ENCODE peak calls at places on chromosome 16, in six cellular contexts. One of them, this sample, is unnamed.

GRCh38 chr16:3902731-3903130 is 22.2 kb upstream of the CREBBP start:
- DNase-seq in GM10248: no peak
- DNase-seq in fibroblast of lung: no peak
- DNase-seq in AG04450: no peak
- DNase-seq in CD4-positive, alpha-beta T cell: no peak
- DNase-seq in cardiac fibroblast: no peak
- DNase-seq in this sample: no peak

GRCh38 chr16:30335598-30336474 is 19.3 kb downstream of the CD2BP2 start:
- DNase-seq in GM10248: no peak
- DNase-seq in fibroblast of lung: peak; percentile 29
- DNase-seq in AG04450: no peak
- DNase-seq in cardiac fibroblast: peak; percentile 37
- DNase-seq in CD4-positive, alpha-beta T cell: no peak
- DNase-seq in this sample: no peak

GRCh38 chr16:17367932-17368331 is 102.8 kb downstream of the XYLT1 start:
- DNase-seq in GM10248: no peak
- DNase-seq in fibroblast of lung: peak; percentile 85
- DNase-seq in CD4-positive, alpha-beta T cell: no peak
- DNase-seq in cardiac fibroblast: peak; percentile 75
- DNase-seq in AG04450: no peak
- DNase-seq in this sample: no peak

GRCh38 chr16:4639899-4640509 is 15.4 kb downstream of the MGRN1 start:
- DNase-seq in cardiac fibroblast: no peak
- DNase-seq in AG04450: no peak
- DNase-seq in CD4-positive, alpha-beta T cell: no peak
- DNase-seq in GM10248: no peak
- DNase-seq in fibroblast of lung: no peak
- DNase-seq in this sample: no peak

GRCh38 chr16:4140652-4141051 is 24.4 kb upstream of the ADCY9 start:
- DNase-seq in fibroblast of lung: peak; percentile 74
- DNase-seq in CD4-positive, alpha-beta T cell: no peak
- DNase-seq in AG04450: peak; percentile 21
- DNase-seq in GM10248: no peak
- DNase-seq in cardiac fibroblast: peak; percentile 7
- DNase-seq in this sample: no peak

GRCh38 chr16:16014329-16015224 is 65.2 kb downstream of the ABCC1 start:
- DNase-seq in GM10248: no peak
- DNase-seq in fibroblast of lung: peak; percentile 51
- DNase-seq in AG04450: no peak
- DNase-seq in cardiac fibroblast: peak; percentile 72
- DNase-seq in CD4-positive, alpha-beta T cell: no peak
- DNase-seq in this sample: no peak

GRCh38 chr16:3576211-3576610 is 992 bp downstream of the NLRC3 start:
- DNase-seq in AG04450: no peak
- DNase-seq in GM10248: no peak
- DNase-seq in cardiac fibroblast: no peak
- DNase-seq in fibroblast of lung: no peak
- DNase-seq in CD4-positive, alpha-beta T cell: peak; percentile 19
- DNase-seq in this sample: no peak

GRCh38 chr16:59991171-59991570 is 1257.1 kb upstream of the GOT2 start:
- DNase-seq in AG04450: no peak
- DNase-seq in CD4-positive, alpha-beta T cell: no peak
- DNase-seq in cardiac fibroblast: no peak
- DNase-seq in fibroblast of lung: no peak
- DNase-seq in GM10248: no peak
- DNase-seq in this sample: no peak

GRCh38 chr16:27784351-27785306 is 234.7 kb downstream of the KATNIP start:
- DNase-seq in fibroblast of lung: no peak
- DNase-seq in AG04450: no peak
- DNase-seq in GM10248: no peak
- DNase-seq in cardiac fibroblast: no peak
- DNase-seq in CD4-positive, alpha-beta T cell: no peak
- DNase-seq in this sample: no peak

GRCh38 chr16:78297066-78297666 is 197.7 kb downstream of the WWOX start:
- DNase-seq in AG04450: no peak
- DNase-seq in cardiac fibroblast: no peak
- DNase-seq in fibroblast of lung: peak; percentile 12
- DNase-seq in GM10248: no peak
- DNase-seq in CD4-positive, alpha-beta T cell: no peak
- DNase-seq in this sample: no peak

GRCh38 chr16:21101631-21102420 is 48.8 kb downstream of the DNAH3 start:
- DNase-seq in cardiac fibroblast: peak; percentile 54
- DNase-seq in GM10248: no peak
- DNase-seq in CD4-positive, alpha-beta T cell: peak; percentile 11
- DNase-seq in fibroblast of lung: peak; percentile 27
- DNase-seq in AG04450: no peak
- DNase-seq in this sample: no peak

GRCh38 chr16:67936124-67936875 is at the start of gene PSMB10:
- DNase-seq in cardiac fibroblast: peak; percentile 70
- DNase-seq in fibroblast of lung: peak; percentile 64
- DNase-seq in CD4-positive, alpha-beta T cell: peak; percentile 35
- DNase-seq in GM10248: peak; percentile 48
- DNase-seq in AG04450: no peak
- DNase-seq in this sample: peak; percentile 68

GRCh38 chr16:379183-379960 is 2.4 kb downstream of the PGAP6 start:
- DNase-seq in GM10248: no peak
- DNase-seq in AG04450: no peak
- DNase-seq in CD4-positive, alpha-beta T cell: no peak
- DNase-seq in fibroblast of lung: no peak
- DNase-seq in cardiac fibroblast: no peak
- DNase-seq in this sample: no peak

GRCh38 chr16:60463986-60464385 is 1572.3 kb downstream of the CDH8 start:
- DNase-seq in CD4-positive, alpha-beta T cell: no peak
- DNase-seq in cardiac fibroblast: no peak
- DNase-seq in fibroblast of lung: no peak
- DNase-seq in GM10248: no peak
- DNase-seq in AG04450: no peak
- DNase-seq in this sample: no peak

GRCh38 chr16:70809392-70810060 is 8.6 kb upstream of the VAC14 start:
- DNase-seq in cardiac fibroblast: no peak
- DNase-seq in AG04450: no peak
- DNase-seq in CD4-positive, alpha-beta T cell: no peak
- DNase-seq in GM10248: no peak
- DNase-seq in fibroblast of lung: no peak
- DNase-seq in this sample: no peak

GRCh38 chr16:75262104-75262799 is 10.8 kb upstream of the BCAR1 start:
- DNase-seq in CD4-positive, alpha-beta T cell: no peak
- DNase-seq in AG04450: no peak
- DNase-seq in GM10248: no peak
- DNase-seq in fibroblast of lung: no peak
- DNase-seq in cardiac fibroblast: no peak
- DNase-seq in this sample: no peak

GRCh38 chr16:60945225-60945624 is 1091.0 kb downstream of the CDH8 start:
- DNase-seq in AG04450: no peak
- DNase-seq in cardiac fibroblast: no peak
- DNase-seq in CD4-positive, alpha-beta T cell: no peak
- DNase-seq in GM10248: no peak
- DNase-seq in fibroblast of lung: peak; percentile 7
- DNase-seq in this sample: no peak

GRCh38 chr16:674214-674881 is 1.1 kb upstream of the RHBDL1 start:
- DNase-seq in AG04450: no peak
- DNase-seq in cardiac fibroblast: no peak
- DNase-seq in fibroblast of lung: no peak
- DNase-seq in CD4-positive, alpha-beta T cell: no peak
- DNase-seq in GM10248: no peak
- DNase-seq in this sample: no peak

GRCh38 chr16:16004314-16004749 is 54.9 kb downstream of the ABCC1 start:
- DNase-seq in fibroblast of lung: peak; percentile 91
- DNase-seq in GM10248: no peak
- DNase-seq in AG04450: peak; percentile 81
- DNase-seq in CD4-positive, alpha-beta T cell: no peak
- DNase-seq in cardiac fibroblast: peak; percentile 76
- DNase-seq in this sample: no peak

GRCh38 chr16:68936729-68937631 is 93.6 kb downstream of the TANGO6 start:
- DNase-seq in fibroblast of lung: peak; percentile 54
- DNase-seq in GM10248: no peak
- DNase-seq in AG04450: no peak
- DNase-seq in cardiac fibroblast: no peak
- DNase-seq in CD4-positive, alpha-beta T cell: no peak
- DNase-seq in this sample: no peak

GRCh38 chr16:554640-555413 is 5.4 kb upstream of the PRR35 start:
- DNase-seq in cardiac fibroblast: peak; percentile 69
- DNase-seq in AG04450: no peak
- DNase-seq in CD4-positive, alpha-beta T cell: no peak
- DNase-seq in fibroblast of lung: peak; percentile 74
- DNase-seq in GM10248: no peak
- DNase-seq in this sample: no peak

GRCh38 chr16:30139895-30140481 is 17.0 kb upstream of the MAPK3 start:
- DNase-seq in GM10248: no peak
- DNase-seq in CD4-positive, alpha-beta T cell: no peak
- DNase-seq in fibroblast of lung: no peak
- DNase-seq in cardiac fibroblast: no peak
- DNase-seq in AG04450: no peak
- DNase-seq in this sample: no peak

GRCh38 chr16:19704321-19705130 is 13.5 kb downstream of the KNOP1 start:
- DNase-seq in fibroblast of lung: peak; percentile 79
- DNase-seq in AG04450: peak; percentile 52
- DNase-seq in GM10248: no peak
- DNase-seq in CD4-positive, alpha-beta T cell: no peak
- DNase-seq in cardiac fibroblast: peak; percentile 84
- DNase-seq in this sample: no peak

GRCh38 chr16:57675752-57676623 is 7.9 kb downstream of the ADGRG3 start:
- DNase-seq in cardiac fibroblast: peak; percentile 19
- DNase-seq in fibroblast of lung: no peak
- DNase-seq in AG04450: no peak
- DNase-seq in GM10248: no peak
- DNase-seq in CD4-positive, alpha-beta T cell: no peak
- DNase-seq in this sample: no peak

GRCh38 chr16:30567991-30568638 is 3.4 kb downstream of the ZNF688 start:
- DNase-seq in CD4-positive, alpha-beta T cell: peak; percentile 54
- DNase-seq in GM10248: peak; percentile 62
- DNase-seq in cardiac fibroblast: peak; percentile 95
- DNase-seq in fibroblast of lung: peak; percentile 59
- DNase-seq in AG04450: peak; percentile 33
- DNase-seq in this sample: no peak

GRCh38 chr16:4266372-4266771 is 6.5 kb downstream of the TFAP4 start:
- DNase-seq in fibroblast of lung: no peak
- DNase-seq in AG04450: no peak
- DNase-seq in cardiac fibroblast: peak; percentile 33
- DNase-seq in GM10248: no peak
- DNase-seq in CD4-positive, alpha-beta T cell: no peak
- DNase-seq in this sample: no peak

GRCh38 chr16:19859166-19859565 is 25.5 kb downstream of the GPRC5B start:
- DNase-seq in fibroblast of lung: no peak
- DNase-seq in AG04450: no peak
- DNase-seq in CD4-positive, alpha-beta T cell: no peak
- DNase-seq in cardiac fibroblast: no peak
- DNase-seq in GM10248: no peak
- DNase-seq in this sample: no peak

GRCh38 chr16:11354733-11355574 is 9.7 kb downstream of the RMI2 start:
- DNase-seq in fibroblast of lung: peak; percentile 67
- DNase-seq in AG04450: peak; percentile 69
- DNase-seq in GM10248: peak; percentile 76
- DNase-seq in CD4-positive, alpha-beta T cell: peak; percentile 65
- DNase-seq in cardiac fibroblast: no peak
- DNase-seq in this sample: peak; percentile 48
- TF ChIP-seq CTCF in fibroblast of lung: no peak
- TF ChIP-seq CTCF in AG04450: peak; percentile 3
- TF ChIP-seq CTCF in GM10248: peak; percentile 28
- TF ChIP-seq CTCF in CD4-positive, alpha-beta T cell: no peak
- TF ChIP-seq CTCF in cardiac fibroblast: no peak
- TF ChIP-seq CTCF in this sample: no peak

GRCh38 chr16:48542020-48542473 is 67.9 kb downstream of the N4BP1 start:
- DNase-seq in GM10248: no peak
- DNase-seq in fibroblast of lung: peak; percentile 33
- DNase-seq in AG04450: no peak
- DNase-seq in CD4-positive, alpha-beta T cell: no peak
- DNase-seq in cardiac fibroblast: peak; percentile 69
- DNase-seq in this sample: peak; percentile 43
- TF ChIP-seq CTCF in GM10248: peak; percentile 33
- TF ChIP-seq CTCF in fibroblast of lung: peak; percentile 72
- TF ChIP-seq CTCF in AG04450: peak; percentile 66
- TF ChIP-seq CTCF in CD4-positive, alpha-beta T cell: no peak
- TF ChIP-seq CTCF in cardiac fibroblast: peak; percentile 57
- TF ChIP-seq CTCF in this sample: peak; percentile 65

GRCh38 chr16:84042308-84042878 is at the start of gene SLC38A8:
- DNase-seq in GM10248: no peak
- DNase-seq in fibroblast of lung: no peak
- DNase-seq in cardiac fibroblast: no peak
- DNase-seq in AG04450: no peak
- DNase-seq in CD4-positive, alpha-beta T cell: no peak
- DNase-seq in this sample: no peak

GRCh38 chr16:84043486-84044107 is 1.0 kb upstream of the SLC38A8 start:
- DNase-seq in fibroblast of lung: no peak
- DNase-seq in CD4-positive, alpha-beta T cell: no peak
- DNase-seq in GM10248: no peak
- DNase-seq in cardiac fibroblast: no peak
- DNase-seq in AG04450: no peak
- DNase-seq in this sample: no peak

GRCh38 chr16:84045001-84045817 is 2.6 kb upstream of the SLC38A8 start:
- DNase-seq in AG04450: no peak
- DNase-seq in cardiac fibroblast: no peak
- DNase-seq in GM10248: no peak
- DNase-seq in CD4-positive, alpha-beta T cell: no peak
- DNase-seq in fibroblast of lung: no peak
- DNase-seq in this sample: no peak

GRCh38 chr16:84042879-84043485 is 387 bp upstream of the SLC38A8 start:
- DNase-seq in GM10248: no peak
- DNase-seq in AG04450: no peak
- DNase-seq in fibroblast of lung: no peak
- DNase-seq in CD4-positive, alpha-beta T cell: no peak
- DNase-seq in cardiac fibroblast: no peak
- DNase-seq in this sample: no peak

DNA sequence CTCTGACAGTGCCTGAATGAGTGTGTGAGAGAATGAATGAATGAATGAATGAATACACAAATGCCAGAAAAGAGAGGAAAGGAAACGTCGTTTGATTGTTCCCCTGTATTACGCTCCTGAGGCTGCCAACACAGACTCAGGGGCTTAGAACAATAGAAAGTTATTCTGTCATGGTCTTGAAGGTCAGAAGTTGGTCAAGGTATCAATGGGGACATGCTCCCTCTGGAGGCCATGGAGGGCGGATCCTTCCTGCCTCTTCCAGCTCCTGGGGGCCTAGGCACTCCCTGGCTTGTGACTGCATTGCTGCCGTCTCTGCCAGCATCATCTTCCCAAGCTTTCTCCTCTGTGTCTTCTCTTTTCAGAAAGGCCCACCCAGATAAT is 1.5 kb upstream of the SLC38A8 start:
- DNase-seq in cardiac fibroblast: peak; percentile 48
- DNase-seq in GM10248: no peak
- DNase-seq in AG04450: no peak
- DNase-seq in CD4-positive, alpha-beta T cell: no peak
- DNase-seq in fibroblast of lung: peak; percentile 14
- DNase-seq in this sample: no peak
- TF ChIP-seq CTCF in cardiac fibroblast: peak; percentile 42
- TF ChIP-seq CTCF in GM10248: no peak
- TF ChIP-seq CTCF in AG04450: peak; percentile 47
- TF ChIP-seq CTCF in CD4-positive, alpha-beta T cell: no peak
- TF ChIP-seq CTCF in fibroblast of lung: peak; percentile 5
- TF ChIP-seq CTCF in this sample: no peak

DNA sequence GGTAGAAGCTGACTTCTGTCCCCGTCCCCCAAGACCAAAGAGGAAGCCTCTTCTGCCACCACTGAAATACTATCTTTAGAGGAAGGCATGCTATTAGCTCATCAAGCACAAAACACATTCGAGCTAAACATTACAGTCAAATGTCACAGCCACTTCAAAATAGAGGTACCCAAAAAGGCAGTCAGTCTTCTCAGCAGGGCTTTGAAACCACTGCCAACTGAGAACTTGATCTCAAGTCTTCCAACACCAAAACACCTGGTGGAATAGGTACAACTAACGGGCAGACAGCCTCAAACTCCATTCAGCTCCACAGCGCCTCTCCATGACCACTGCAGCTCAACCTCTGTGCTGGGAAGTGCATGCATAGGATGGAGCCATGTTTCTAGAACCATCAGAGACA is 36.0 kb downstream of the ZFHX3 start:
- DNase-seq in cardiac fibroblast: no peak
- DNase-seq in GM10248: no peak
- DNase-seq in fibroblast of lung: no peak
- DNase-seq in AG04450: no peak
- DNase-seq in CD4-positive, alpha-beta T cell: no peak
- DNase-seq in this sample: no peak
- TF ChIP-seq CTCF in cardiac fibroblast: no peak
- TF ChIP-seq CTCF in GM10248: no peak
- TF ChIP-seq CTCF in fibroblast of lung: no peak
- TF ChIP-seq CTCF in AG04450: no peak
- TF ChIP-seq CTCF in CD4-positive, alpha-beta T cell: no peak
- TF ChIP-seq CTCF in this sample: no peak

This sample was measured in natural killer cell.